ENCODE peak calls at places on chromosomes 5 and 9, in ten cellular contexts. R is HCT116, I is colonic mucosa, B is endothelial cell, E is B cell, N is gastrocnemius medialis, U is cardiac muscle cell, L is ascending aorta, M is PC-3, S is ovary. W is an unnamed sample.

GRCh38 chr5:132782101-132782500 is 5.1 kb upstream of the SEPTIN8 start:
- DNase-seq in R (no peak), I (no peak), B (no peak), E (no peak), N (no peak), U (peak), L (no peak), M (peak), S (no peak), W (peak)

GRCh38 chr5:759111-759741 is 25.3 kb downstream of the ZDHHC11B start:
- DNase-seq in R (no peak), I (peak), B (no peak), E (no peak), N (peak), U (peak), L (no peak), M (peak), S (peak), W (no peak)

GRCh38 chr5:8831854-8832253 is 714.0 kb downstream of the SEMA5A start:
- DNase-seq in R (no peak), I (no peak), B (no peak), E (no peak), N (no peak), U (peak), L (no peak), M (no peak), S (no peak), W (no peak)

GRCh38 chr5:6419340-6419852 is 29.3 kb upstream of the UBE2QL1 start:
- DNase-seq in R (no peak), I (no peak), B (no peak), E (no peak), N (no peak), U (no peak), L (no peak), M (peak), S (no peak), W (peak)

GRCh38 chr5:54701179-54701578 is 183.6 kb downstream of the SNX18 start:
- DNase-seq in R (peak), I (no peak), B (no peak), E (no peak), N (no peak), U (peak), L (peak), M (peak), S (peak), W (peak)

GRCh38 chr9:69542942-69543704 is 129.0 kb downstream of the APBA1 start:
- DNase-seq in R (no peak), I (no peak), B (no peak), E (no peak), N (no peak), U (no peak), L (no peak), M (no peak), S (no peak), W (no peak)

GRCh38 chr9:71766663-71767062 is 1.6 kb downstream of the CEMIP2 start:
- DNase-seq in R (no peak), I (no peak), B (no peak), E (peak), N (no peak), U (no peak), L (no peak), M (peak), S (no peak), W (peak)

GRCh38 chr5:154198611-154199230 is 8.2 kb downstream of the GALNT10 start:
- DNase-seq in R (no peak), I (no peak), B (no peak), E (no peak), N (no peak), U (peak), L (no peak), M (peak), S (no peak), W (peak)

GRCh38 chr5:90968319-90968718 is 409.7 kb downstream of the ADGRV1 start:
- DNase-seq in R (no peak), I (no peak), B (no peak), E (no peak), N (no peak), U (peak), L (no peak), M (no peak), S (no peak), W (no peak)

GRCh38 chr5:172321593-172321992 is 38.0 kb upstream of the UBTD2 start:
- DNase-seq in R (no peak), I (no peak), B (no peak), E (no peak), N (no peak), U (no peak), L (no peak), M (no peak), S (no peak), W (no peak)

GRCh38 chr9:97514531-97514930 is 13.1 kb downstream of the TMOD1 start:
- DNase-seq in R (no peak), I (no peak), B (peak), E (no peak), N (peak), U (no peak), L (no peak), M (no peak), S (peak), W (no peak)

GRCh38 chr5:158978061-158978745 is 121.5 kb downstream of the EBF1 start:
- DNase-seq in R (no peak), I (no peak), B (no peak), E (no peak), N (no peak), U (peak), L (no peak), M (peak), S (no peak), W (peak)

GRCh38 chr5:82513739-82514138 is 235.6 kb upstream of the RPS23 start:
- DNase-seq in R (no peak), I (no peak), B (no peak), E (no peak), N (no peak), U (no peak), L (no peak), M (no peak), S (no peak), W (no peak)

GRCh38 chr5:147734839-147735238 is 47.7 kb downstream of the JAKMIP2 start:
- DNase-seq in R (no peak), I (no peak), B (no peak), E (no peak), N (no peak), U (no peak), L (no peak), M (no peak), S (no peak), W (no peak)

GRCh38 chr5:107514305-107514704 is 156.4 kb downstream of the EFNA5 start:
- DNase-seq in R (no peak), I (no peak), B (no peak), E (no peak), N (no peak), U (no peak), L (no peak), M (peak), S (no peak), W (peak)

GRCh38 chr5:136123236-136123768 is 9.3 kb upstream of the SMAD5 start:
- DNase-seq in R (peak), I (peak), B (no peak), E (no peak), N (no peak), U (no peak), L (no peak), M (peak), S (no peak), W (peak)

GRCh38 chr5:145403959-145404358 is 431.2 kb downstream of the PRELID2 start:
- DNase-seq in R (no peak), I (no peak), B (no peak), E (no peak), N (no peak), U (no peak), L (no peak), M (peak), S (no peak), W (no peak)

GRCh38 chr5:80912479-80912878 is 47.7 kb upstream of the RASGRF2 start:
- DNase-seq in R (no peak), I (no peak), B (no peak), E (no peak), N (no peak), U (no peak), L (no peak), M (peak), S (no peak), W (no peak)

GRCh38 chr9:112366591-112366990 is 13.3 kb upstream of the HSDL2 start:
- DNase-seq in R (peak), I (no peak), B (no peak), E (no peak), N (no peak), U (no peak), L (no peak), M (no peak), S (no peak), W (no peak)

GRCh38 chr5:58985759-58986158 is 402.9 kb downstream of the RAB3C start:
- DNase-seq in R (no peak), I (no peak), B (no peak), E (no peak), N (no peak), U (no peak), L (no peak), M (peak), S (no peak), W (peak)

DNA sequence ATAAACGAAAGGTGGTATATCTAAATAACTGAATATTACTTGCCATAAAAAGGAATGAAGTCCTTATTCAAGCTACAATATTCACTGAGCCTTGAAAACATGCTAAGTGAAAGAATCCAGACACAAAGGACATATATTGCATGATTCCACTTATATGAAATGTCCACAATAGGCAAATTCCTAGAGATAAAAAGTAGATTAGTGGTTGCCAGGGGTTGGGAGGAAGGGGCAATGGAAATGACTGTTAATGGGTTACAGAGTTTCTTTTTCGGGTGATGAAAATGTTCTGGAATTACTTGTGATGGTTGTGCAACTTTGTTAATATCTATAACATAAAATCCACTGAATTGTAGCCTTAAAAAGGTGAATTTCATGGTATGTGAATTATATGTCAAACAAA is 227.1 kb upstream of the TRIM32 start:
- DNase-seq in R (no peak), I (no peak), B (no peak), E (no peak), N (no peak), U (peak), L (no peak), M (no peak), S (no peak), W (no peak)
- TF ChIP-seq CTCF in R (no peak), I (no peak), B (no peak), E (no peak), N (no peak), U (no peak), L (no peak), M (no peak), S (no peak), W (no peak)

DNA sequence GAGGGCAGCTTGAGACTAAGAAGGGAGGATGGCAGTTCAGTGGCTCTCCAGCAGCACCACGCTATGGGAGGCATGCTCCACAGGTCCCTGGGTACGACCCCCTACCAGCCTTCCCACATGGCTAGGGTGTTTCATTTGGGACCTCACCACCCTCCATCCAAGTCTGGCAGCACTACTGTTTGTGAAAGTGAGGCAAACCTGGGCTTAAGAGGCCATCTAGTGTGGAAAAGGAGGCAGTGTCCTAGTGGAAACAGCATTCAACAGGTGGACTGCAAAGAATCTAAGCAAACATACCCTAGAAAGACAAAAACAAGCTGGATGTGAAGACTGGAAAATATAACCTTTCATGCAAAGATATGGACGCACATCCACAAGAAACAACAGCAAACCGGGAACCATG is 4.8 kb upstream of the C5orf47 start:
- DNase-seq in R (peak), I (no peak), B (no peak), E (no peak), N (no peak), U (peak), L (no peak), M (peak), S (no peak), W (peak)
- TF ChIP-seq CTCF in R (peak), I (no peak), B (peak), E (no peak), N (peak), U (peak), L (no peak), M (peak), S (no peak), W (peak)

DNA sequence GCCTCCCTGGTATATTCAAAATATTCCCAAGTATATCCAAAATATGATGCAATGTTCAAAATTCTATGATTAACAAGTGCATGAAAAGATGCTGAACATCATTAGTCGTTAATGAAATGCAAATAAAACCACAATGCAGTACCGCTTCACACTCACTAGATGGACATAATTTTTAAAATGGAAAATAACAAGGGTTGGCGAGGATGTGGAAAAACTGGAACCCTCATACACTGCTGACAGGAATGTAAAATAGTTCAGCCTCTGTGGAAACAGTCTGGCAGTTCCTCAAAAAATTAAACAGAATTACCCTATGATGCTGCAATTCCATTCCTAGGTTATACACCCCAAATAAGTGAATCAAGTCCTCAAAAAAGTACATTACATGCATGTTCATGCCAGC is 36.1 kb upstream of the MYOT start:
- DNase-seq in R (no peak), I (no peak), B (no peak), E (no peak), N (no peak), U (peak), L (no peak), M (no peak), S (no peak), W (no peak)
- TF ChIP-seq CTCF in R (peak), I (no peak), B (peak), E (no peak), N (peak), U (peak), L (peak), M (no peak), S (no peak), W (peak)

DNA sequence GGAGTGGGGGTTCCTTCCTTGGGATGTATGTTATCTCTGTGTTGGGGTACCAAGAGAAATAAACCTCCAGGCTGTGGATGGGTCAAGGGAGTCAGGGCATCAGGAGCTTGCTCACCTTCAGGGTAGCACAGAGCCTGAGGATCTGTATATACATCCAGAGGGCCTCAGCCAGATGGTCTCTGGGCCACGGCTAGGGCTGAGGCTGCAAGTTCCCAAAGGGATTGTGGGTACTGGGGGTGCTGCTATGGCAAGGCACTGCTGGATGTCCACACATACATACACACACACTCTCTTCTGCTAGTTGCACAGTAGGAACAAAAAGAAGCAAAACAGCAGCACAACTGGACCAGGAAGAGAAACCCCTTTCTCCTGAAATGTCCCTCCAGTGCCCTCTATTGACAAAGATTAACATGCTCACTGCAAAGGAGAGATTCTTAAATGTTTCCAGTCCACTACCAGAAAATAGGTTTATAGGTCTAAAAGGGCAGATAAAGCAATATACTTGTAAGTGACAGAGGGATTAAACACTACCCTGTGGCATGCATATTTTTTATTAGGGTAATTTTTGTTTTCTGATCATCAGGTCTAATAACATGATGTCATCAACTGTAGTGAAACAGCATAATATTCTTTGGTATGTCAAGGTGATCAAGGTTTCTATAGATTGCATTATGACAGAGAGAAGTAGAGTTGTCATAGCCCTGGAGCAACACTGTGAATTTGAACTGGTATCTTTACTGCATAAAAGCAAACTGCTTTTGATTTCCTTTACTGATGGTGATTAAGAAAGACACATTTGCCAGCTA is 56.3 kb upstream of the KCNN2 start:
- DNase-seq in R (no peak), I (no peak), B (peak), E (no peak), N (no peak), U (peak), L (no peak), M (peak), S (no peak), W (peak)
- TF ChIP-seq CTCF in R (peak), I (no peak), B (no peak), E (no peak), N (no peak), U (peak), L (no peak), M (peak), S (no peak), W (peak)

DNA sequence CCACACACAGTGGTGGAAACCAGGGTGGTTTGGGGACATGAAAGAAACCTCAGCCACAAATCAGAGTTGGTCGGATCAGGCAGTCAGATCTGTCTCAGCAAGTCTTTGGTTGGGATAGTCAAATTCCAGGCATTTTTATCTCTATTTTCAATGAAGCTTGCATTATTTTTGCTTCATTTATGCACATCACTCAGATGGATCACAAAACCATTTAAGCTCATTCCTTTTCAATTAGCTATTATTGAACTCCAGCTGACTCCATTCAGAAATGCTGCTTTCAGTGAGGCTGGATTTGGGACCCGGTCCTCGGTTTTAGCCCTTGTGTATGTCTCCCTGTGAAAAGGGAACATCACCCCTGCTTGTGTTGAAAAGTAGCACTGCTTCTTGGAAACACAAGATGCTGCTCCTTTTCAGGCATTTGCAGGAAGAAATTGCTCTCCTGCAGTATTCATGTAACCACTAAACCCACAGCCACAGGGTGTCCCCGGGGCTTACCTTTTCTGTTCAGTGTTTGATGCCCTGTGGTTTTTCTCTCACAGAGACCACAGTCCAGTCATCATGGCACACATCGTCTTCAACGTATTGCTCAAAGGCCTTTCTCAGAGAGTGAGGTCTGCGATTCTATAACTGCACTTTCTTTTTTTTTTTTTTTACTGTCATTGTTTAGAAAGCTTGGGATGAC is 232.9 kb downstream of the NFIB start:
- DNase-seq in R (no peak), I (no peak), B (no peak), E (no peak), N (no peak), U (peak), L (no peak), M (peak), S (no peak), W (no peak)
- TF ChIP-seq CTCF in R (no peak), I (no peak), B (no peak), E (no peak), N (no peak), U (no peak), L (no peak), M (no peak), S (no peak), W (no peak)